ENCODE peak calls at places on chromosome 6, in ten cellular contexts. I is HS-5, P is T-helper 1 cell, W is hypothalamus, R is AG08395, O is fibroblast of mammary gland, N is MV-4-11, X is ascending aorta, A is mesendoderm, M is amniotic epithelial cell. Q is an unnamed sample.

GRCh38 chr6:122012576-122012975 is 386.9 kb upstream of the HSF2 start:
- DNase-seq in I (no peak), P (no peak), W (no peak), R (peak; percentile 44), O (peak; percentile 10), N (no peak), X (no peak), A (no peak), M (no peak), Q (no peak)

GRCh38 chr6:106574729-106575458 is 54.4 kb downstream of the RTN4IP1 start:
- DNase-seq in I (no peak), P (no peak), W (no peak), R (peak; percentile 90), O (peak; percentile 79), N (peak; percentile 44), X (no peak), A (peak; percentile 31), M (peak; percentile 43), Q (no peak)

GRCh38 chr6:134123666-134124208 is 71.3 kb upstream of the SLC2A12 start:
- DNase-seq in I (peak; percentile 47), P (peak; percentile 51), W (no peak), R (peak; percentile 35), O (peak; percentile 75), N (peak; percentile 19), X (no peak), A (peak; percentile 90), M (peak; percentile 89), Q (peak; percentile 92)

GRCh38 chr6:29847871-29848630 is 20.4 kb downstream of the HLA-G start:
- DNase-seq in I (peak; percentile 10), P (peak; percentile 78), W (no peak), R (peak; percentile 67), O (peak; percentile 56), N (peak; percentile 18), X (peak; percentile 86), A (peak; percentile 74), M (peak; percentile 38), Q (peak; percentile 64)

GRCh38 chr6:121510568-121511177 is 75.2 kb downstream of the GJA1 start:
- DNase-seq in I (no peak), P (no peak), W (no peak), R (no peak), O (no peak), N (no peak), X (no peak), A (no peak), M (peak; percentile 65), Q (no peak)

GRCh38 chr6:30647039-30647801 is at the start of gene C6orf136:
- DNase-seq in I (peak; percentile 65), P (peak; percentile 96), W (peak; percentile 71), R (peak; percentile 81), O (peak; percentile 23), N (peak; percentile 68), X (peak; percentile 79), A (peak; percentile 95), M (peak; percentile 84), Q (peak; percentile 96)

GRCh38 chr6:125824946-125825786 is 34.4 kb downstream of the NCOA7 start:
- DNase-seq in I (no peak), P (no peak), W (no peak), R (no peak), O (no peak), N (no peak), X (no peak), A (peak; percentile 76), M (no peak), Q (no peak)

GRCh38 chr6:29479560-29479959 is 8.2 kb downstream of the MAS1L start:
- DNase-seq in I (no peak), P (no peak), W (no peak), R (no peak), O (no peak), N (no peak), X (no peak), A (no peak), M (no peak), Q (no peak)

GRCh38 chr6:135630789-135631376 is 133.3 kb upstream of the AHI1 start:
- DNase-seq in I (no peak), P (peak; percentile 9), W (no peak), R (no peak), O (no peak), N (no peak), X (no peak), A (peak; percentile 46), M (no peak), Q (no peak)

GRCh38 chr6:13668291-13668928 is 43.2 kb downstream of the RANBP9 start:
- DNase-seq in I (no peak), P (peak; percentile 56), W (no peak), R (no peak), O (peak; percentile 25), N (peak; percentile 33), X (no peak), A (peak; percentile 15), M (peak; percentile 53), Q (no peak)

GRCh38 chr6:1286972-1287600 is 24.8 kb upstream of the FOXQ1 start:
- DNase-seq in I (peak; percentile 89), P (no peak), W (no peak), R (peak; percentile 86), O (peak; percentile 86), N (peak; percentile 100), X (no peak), A (no peak), M (peak; percentile 96), Q (no peak)

GRCh38 chr6:159427335-159427734 is 258.1 kb downstream of the FNDC1 start:
- DNase-seq in I (no peak), P (no peak), W (no peak), R (no peak), O (no peak), N (no peak), X (no peak), A (no peak), M (no peak), Q (no peak)

GRCh38 chr6:148238713-148239112 is 103.9 kb upstream of the SASH1 start:
- DNase-seq in I (no peak), P (no peak), W (no peak), R (no peak), O (no peak), N (no peak), X (no peak), A (no peak), M (no peak), Q (no peak)

GRCh38 chr6:139820191-139820590 is 445.7 kb upstream of the CITED2 start:
- DNase-seq in I (peak; percentile 68), P (no peak), W (no peak), R (peak; percentile 70), O (peak; percentile 85), N (no peak), X (no peak), A (no peak), M (peak; percentile 70), Q (no peak)

GRCh38 chr6:55543633-55544309 is 35.2 kb downstream of the HMGCLL1 start:
- DNase-seq in I (no peak), P (no peak), W (no peak), R (no peak), O (no peak), N (no peak), X (no peak), A (peak; percentile 63), M (peak; percentile 8), Q (no peak)

GRCh38 chr6:39003072-39003471 is 45.5 kb upstream of the GLP1R start:
- DNase-seq in I (no peak), P (no peak), W (no peak), R (no peak), O (no peak), N (no peak), X (no peak), A (peak; percentile 58), M (no peak), Q (peak; percentile 67)

GRCh38 chr6:37134622-37135191 is 35.2 kb upstream of the PIM1 start:
- DNase-seq in I (peak; percentile 95), P (peak; percentile 65), W (no peak), R (peak; percentile 94), O (peak; percentile 98), N (no peak), X (peak; percentile 93), A (peak; percentile 71), M (peak; percentile 95), Q (no peak)

GRCh38 chr6:54579011-54579410 is 267.6 kb upstream of the FAM83B start:
- DNase-seq in I (no peak), P (no peak), W (no peak), R (no peak), O (no peak), N (no peak), X (no peak), A (peak; percentile 58), M (peak; percentile 7), Q (no peak)

GRCh38 chr6:44338228-44339122 is 4.0 kb upstream of the SPATS1 start:
- DNase-seq in I (peak; percentile 11), P (peak; percentile 61), W (no peak), R (peak; percentile 69), O (peak; percentile 63), N (peak; percentile 59), X (peak; percentile 76), A (peak; percentile 77), M (peak; percentile 52), Q (peak; percentile 66)

GRCh38 chr6:143232849-143233248 is 172.2 kb downstream of the AIG1 start:
- DNase-seq in I (no peak), P (peak; percentile 12), W (no peak), R (peak; percentile 38), O (peak; percentile 54), N (no peak), X (no peak), A (peak; percentile 59), M (peak; percentile 15), Q (no peak)

GRCh38 chr6:118509009-118509617 is 39.0 kb upstream of the PLN start:
- DNase-seq in I (peak; percentile 13), P (no peak), W (no peak), R (peak; percentile 18), O (peak; percentile 54), N (peak; percentile 1), X (peak; percentile 74), A (peak; percentile 19), M (peak; percentile 37), Q (peak; percentile 0)

GRCh38 chr6:31580807-31581437 is 1.3 kb downstream of the LTB start:
- DNase-seq in I (no peak), P (peak; percentile 86), W (peak; percentile 34), R (peak; percentile 92), O (peak; percentile 66), N (peak; percentile 75), X (peak; percentile 93), A (peak; percentile 91), M (peak; percentile 56), Q (peak; percentile 79)

GRCh38 chr6:3350252-3350826 is 91.6 kb downstream of the PSMG4 start:
- DNase-seq in I (no peak), P (no peak), W (no peak), R (no peak), O (no peak), N (no peak), X (no peak), A (no peak), M (no peak), Q (peak; percentile 44)

GRCh38 chr6:136886110-136886509 is 36.0 kb upstream of the SLC35D3 start:
- DNase-seq in I (no peak), P (no peak), W (no peak), R (no peak), O (peak; percentile 30), N (peak; percentile 39), X (no peak), A (no peak), M (peak; percentile 50), Q (no peak)

GRCh38 chr6:137349856-137350830 is 131.0 kb upstream of the IFNGR1 start:
- DNase-seq in I (no peak), P (no peak), W (no peak), R (no peak), O (no peak), N (no peak), X (no peak), A (no peak), M (no peak), Q (no peak)

GRCh38 chr6:7173843-7174503 is 66.2 kb downstream of the RREB1 start:
- DNase-seq in I (no peak), P (no peak), W (no peak), R (no peak), O (no peak), N (no peak), X (no peak), A (peak; percentile 97), M (no peak), Q (no peak)

GRCh38 chr6:15073344-15073789 is 172.5 kb upstream of the JARID2 start:
- DNase-seq in I (no peak), P (no peak), W (no peak), R (no peak), O (no peak), N (no peak), X (no peak), A (peak; percentile 64), M (no peak), Q (peak; percentile 19)

GRCh38 chr6:14222956-14223355 is 105.4 kb downstream of the CD83 start:
- DNase-seq in I (no peak), P (no peak), W (no peak), R (no peak), O (no peak), N (no peak), X (no peak), A (no peak), M (no peak), Q (no peak)

Q was measured in NCI-H1417.